ENCODE peak calls at places on chromosomes 4 and X, in five cellular contexts. One of them, this sample, is unnamed.

GRCh38 chr4:47675810-47676209 is 162.1 kb downstream of the CORIN start:
- DNase-seq in cardiac muscle cell: no peak
- DNase-seq in SJSA1: no peak
- DNase-seq in PC-3: no peak
- DNase-seq in uterus: no peak
- DNase-seq in this sample: no peak

GRCh38 chrX:154827194-154827593 is 7.3 kb downstream of the SMIM9 start:
- DNase-seq in cardiac muscle cell: no peak
- DNase-seq in SJSA1: no peak
- DNase-seq in PC-3: no peak
- DNase-seq in uterus: no peak
- DNase-seq in this sample: no peak

GRCh38 chr4:120754590-120754989 is 167.9 kb downstream of the PRDM5 start:
- DNase-seq in cardiac muscle cell: no peak
- DNase-seq in SJSA1: no peak
- DNase-seq in PC-3: no peak
- DNase-seq in uterus: no peak
- DNase-seq in this sample: no peak

GRCh38 chrX:22171287-22172060 is 101.2 kb upstream of the CBLL2 start:
- DNase-seq in cardiac muscle cell: no peak
- DNase-seq in SJSA1: no peak
- DNase-seq in PC-3: peak; percentile 19
- DNase-seq in uterus: no peak
- DNase-seq in this sample: no peak

GRCh38 chr4:170589597-170590191 is 499.9 kb upstream of the AADAT start:
- DNase-seq in cardiac muscle cell: no peak
- DNase-seq in SJSA1: no peak
- DNase-seq in PC-3: peak; percentile 68
- DNase-seq in uterus: no peak
- DNase-seq in this sample: peak; percentile 45

GRCh38 chr4:81745076-81745475 is 273.4 kb upstream of the RASGEF1B start:
- DNase-seq in cardiac muscle cell: no peak
- DNase-seq in SJSA1: no peak
- DNase-seq in PC-3: no peak
- DNase-seq in uterus: no peak
- DNase-seq in this sample: no peak

GRCh38 chr4:93396274-93396673 is 432.3 kb upstream of the ATOH1 start:
- DNase-seq in cardiac muscle cell: peak; percentile 80
- DNase-seq in SJSA1: peak; percentile 54
- DNase-seq in PC-3: peak; percentile 18
- DNase-seq in uterus: no peak
- DNase-seq in this sample: no peak

GRCh38 chrX:40278340-40279090 is 180.8 kb upstream of the BCOR start:
- DNase-seq in cardiac muscle cell: no peak
- DNase-seq in SJSA1: peak; percentile 60
- DNase-seq in PC-3: no peak
- DNase-seq in uterus: no peak
- DNase-seq in this sample: peak; percentile 32

GRCh38 chr4:37615059-37615719 is 71.0 kb downstream of the RELL1 start:
- DNase-seq in cardiac muscle cell: no peak
- DNase-seq in SJSA1: no peak
- DNase-seq in PC-3: no peak
- DNase-seq in uterus: no peak
- DNase-seq in this sample: no peak

GRCh38 chr4:81255524-81255923 is 40.5 kb upstream of the PRKG2 start:
- DNase-seq in cardiac muscle cell: peak; percentile 69
- DNase-seq in SJSA1: peak; percentile 48
- DNase-seq in PC-3: peak; percentile 30
- DNase-seq in uterus: no peak
- DNase-seq in this sample: no peak

GRCh38 chrX:56726609-56727008 is 2.4 kb upstream of the NBDY start:
- DNase-seq in cardiac muscle cell: peak; percentile 66
- DNase-seq in SJSA1: peak; percentile 2
- DNase-seq in PC-3: peak; percentile 56
- DNase-seq in uterus: no peak
- DNase-seq in this sample: peak; percentile 42

GRCh38 chr4:10898072-10898471 is 213.5 kb upstream of the CLNK start:
- DNase-seq in cardiac muscle cell: no peak
- DNase-seq in SJSA1: no peak
- DNase-seq in PC-3: no peak
- DNase-seq in uterus: no peak
- DNase-seq in this sample: no peak

GRCh38 chrX:43604753-43605152 is 51.3 kb upstream of the MAOA start:
- DNase-seq in cardiac muscle cell: no peak
- DNase-seq in SJSA1: no peak
- DNase-seq in PC-3: no peak
- DNase-seq in uterus: no peak
- DNase-seq in this sample: no peak

GRCh38 chr4:95304898-95305297 is 243.9 kb downstream of the UNC5C start:
- DNase-seq in cardiac muscle cell: peak; percentile 42
- DNase-seq in SJSA1: peak; percentile 90
- DNase-seq in PC-3: peak; percentile 94
- DNase-seq in uterus: no peak
- DNase-seq in this sample: no peak

GRCh38 chr4:124937993-124938392 is 225.5 kb upstream of the ANKRD50 start:
- DNase-seq in cardiac muscle cell: no peak
- DNase-seq in SJSA1: no peak
- DNase-seq in PC-3: no peak
- DNase-seq in uterus: no peak
- DNase-seq in this sample: no peak

GRCh38 chrX:123590842-123591491 is 141.9 kb downstream of the THOC2 start:
- DNase-seq in cardiac muscle cell: peak; percentile 32
- DNase-seq in SJSA1: no peak
- DNase-seq in PC-3: peak; percentile 45
- DNase-seq in uterus: no peak
- DNase-seq in this sample: peak; percentile 29

GRCh38 chrX:267771-268261 is 13.4 kb upstream of the PLCXD1 start:
- DNase-seq in cardiac muscle cell: no peak
- DNase-seq in SJSA1: no peak
- DNase-seq in PC-3: no peak
- DNase-seq in uterus: no peak
- DNase-seq in this sample: peak; percentile 36

GRCh38 chrX:40471965-40472648 is 108.7 kb upstream of the ATP6AP2 start:
- DNase-seq in cardiac muscle cell: peak; percentile 86
- DNase-seq in SJSA1: peak; percentile 7
- DNase-seq in PC-3: peak; percentile 29
- DNase-seq in uterus: peak; percentile 26
- DNase-seq in this sample: peak; percentile 35

DNA sequence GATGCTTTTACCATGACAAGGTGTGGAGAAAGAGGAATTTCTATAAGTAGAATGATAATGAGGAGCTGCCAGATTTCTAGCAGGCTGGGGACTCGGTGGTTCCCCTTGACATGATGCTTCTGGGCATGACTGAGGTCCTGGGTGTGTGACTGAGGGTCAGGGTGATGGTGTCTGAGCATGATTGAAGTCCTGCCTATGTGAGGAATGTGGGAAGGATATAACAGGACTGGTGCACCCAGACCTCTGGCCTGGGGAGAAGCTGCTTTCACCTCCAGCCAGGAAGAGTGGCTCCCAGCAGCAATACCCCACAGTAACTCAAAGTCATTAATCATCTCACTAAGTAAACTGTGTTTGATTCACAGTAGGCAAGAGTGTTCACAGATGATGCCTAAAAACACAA is 17.4 kb downstream of the SORBS2 start:
- DNase-seq in cardiac muscle cell: no peak
- DNase-seq in SJSA1: no peak
- DNase-seq in PC-3: no peak
- DNase-seq in uterus: no peak
- DNase-seq in this sample: no peak
- H3K4me1 ChIP-seq in cardiac muscle cell: peaks cover 46% of the 10 kb centered on the region
- H3K4me1 ChIP-seq in SJSA1: peaks cover 40% of the 10 kb centered on the region
- H3K4me1 ChIP-seq in PC-3: peaks cover 11% of the 10 kb centered on the region
- H3K4me1 ChIP-seq in uterus: no peaks in the 10 kb centered on the region
- H3K4me1 ChIP-seq in this sample: no peaks in the 10 kb centered on the region

GRCh38 chr4:1557221-1557597 is 126.9 kb downstream of the FAM53A start:
- DNase-seq in cardiac muscle cell: no peak
- DNase-seq in SJSA1: no peak
- DNase-seq in PC-3: no peak
- DNase-seq in uterus: no peak
- DNase-seq in this sample: no peak
- H3K27me3 ChIP-seq in cardiac muscle cell: peaks cover 13% of the 10 kb centered on the region
- H3K27me3 ChIP-seq in SJSA1: no peaks in the 10 kb centered on the region
- H3K27me3 ChIP-seq in PC-3: peaks cover 37% of the 10 kb centered on the region
- H3K27me3 ChIP-seq in uterus: peaks cover 5% of the 10 kb centered on the region
- H3K27me3 ChIP-seq in this sample: no peaks in the 10 kb centered on the region

DNA sequence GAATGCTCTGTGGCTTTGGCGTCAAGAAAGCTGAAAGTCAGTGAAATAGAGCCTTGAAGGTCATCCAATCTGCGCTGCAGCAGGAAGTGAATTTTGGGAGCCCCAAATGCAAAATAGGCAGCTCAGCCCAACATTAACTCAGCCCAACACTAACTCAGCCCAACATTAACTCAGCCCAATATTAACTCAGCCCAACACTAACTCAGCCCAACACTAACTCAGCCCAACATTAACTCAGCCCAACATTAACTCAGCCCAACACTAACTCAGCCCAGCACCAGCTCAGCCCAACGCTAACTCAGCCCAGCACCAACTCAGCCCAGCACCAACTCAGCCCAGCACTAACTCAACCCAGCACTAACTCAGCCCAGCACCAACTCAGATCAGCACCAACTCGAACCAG is 71.5 kb downstream of the SORBS2 start:
- DNase-seq in cardiac muscle cell: peak; percentile 22
- DNase-seq in SJSA1: no peak
- DNase-seq in PC-3: no peak
- DNase-seq in uterus: no peak
- DNase-seq in this sample: no peak
- H3K4me1 ChIP-seq in cardiac muscle cell: peaks cover 36% of the 10 kb centered on the region
- H3K4me1 ChIP-seq in SJSA1: peaks cover 31% of the 10 kb centered on the region
- H3K4me1 ChIP-seq in PC-3: no peaks in the 10 kb centered on the region
- H3K4me1 ChIP-seq in uterus: no peaks in the 10 kb centered on the region
- H3K4me1 ChIP-seq in this sample: no peaks in the 10 kb centered on the region

DNA sequence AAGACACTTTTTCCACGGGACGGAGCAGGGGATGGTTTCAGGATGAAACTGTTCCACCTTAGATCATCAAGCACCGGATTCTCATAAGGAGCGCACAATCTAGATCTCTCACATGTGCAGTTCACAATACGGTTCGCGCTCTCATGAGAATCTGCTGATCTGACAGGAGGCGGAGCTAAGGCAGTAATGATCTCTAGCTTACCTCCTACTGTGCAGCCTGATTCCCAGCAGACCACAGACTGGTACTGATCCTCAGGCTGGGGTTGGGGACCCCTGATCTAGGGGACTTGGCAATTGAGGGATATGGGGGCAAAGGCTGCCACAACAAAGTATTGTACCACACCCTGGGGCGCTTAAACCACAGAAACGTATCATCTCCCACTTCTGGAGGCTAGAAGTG is 25.7 kb downstream of the ZNF185 start:
- DNase-seq in cardiac muscle cell: no peak
- DNase-seq in SJSA1: no peak
- DNase-seq in PC-3: no peak
- DNase-seq in uterus: no peak
- DNase-seq in this sample: no peak
- H3K27me3 ChIP-seq in cardiac muscle cell: no peaks in the 10 kb centered on the region
- H3K27me3 ChIP-seq in SJSA1: no peaks in the 10 kb centered on the region
- H3K27me3 ChIP-seq in PC-3: no peaks in the 10 kb centered on the region
- H3K27me3 ChIP-seq in uterus: no peaks in the 10 kb centered on the region
- H3K27me3 ChIP-seq in this sample: no peaks in the 10 kb centered on the region